ENCODE peak calls at places on chromosomes 16 and 17, in six cellular contexts. G, R, L, H, C and F are unnamed samples.
A peak's percentile ranks its signal among the peaks of the same experiment; 100 is the strongest.

GRCh38 chr17:78525511-78526160 is 51.6 kb downstream of the DNAH17 start:
- DNase-seq in L (no peak), C (no peak), H (no peak), R (no peak), G (no peak), F (no peak)

GRCh38 chr16:46612121-46612520 is 9.1 kb downstream of the SHCBP1 start:
- DNase-seq in C (no peak), R (no peak), L (no peak), G (no peak), H (no peak), F (no peak)

GRCh38 chr16:50842013-50842505 is 100.2 kb downstream of the CYLD start:
- DNase-seq in H (no peak), C (no peak), L (peak; percentile 25), G (no peak), R (no peak), F (no peak)

GRCh38 chr17:3804503-3804931 is 3.5 kb upstream of the ITGAE start:
- DNase-seq in L (no peak), G (no peak), H (no peak), R (no peak), C (no peak), F (no peak)

GRCh38 chr17:67194134-67194533 is 50.9 kb downstream of the HELZ start:
- DNase-seq in C (no peak), H (no peak), L (no peak), R (no peak), G (peak; percentile 69), F (no peak)

GRCh38 chr17:16415031-16415924 is at the start of gene TRPV2:
- DNase-seq in G (no peak), L (peak; percentile 85), C (no peak), H (no peak), R (peak; percentile 51), F (no peak)

GRCh38 chr17:65181237-65182061 is 44.3 kb downstream of the RGS9 start:
- DNase-seq in G (no peak), H (no peak), C (no peak), L (no peak), R (no peak), F (no peak)

GRCh38 chr17:10727192-10727591 is 2.6 kb downstream of the TMEM220 start:
- DNase-seq in C (no peak), H (no peak), L (no peak), G (no peak), R (no peak), F (no peak)

GRCh38 chr16:89638455-89638854 is 19.1 kb downstream of the CHMP1A start:
- DNase-seq in C (no peak), H (no peak), R (no peak), L (no peak), G (no peak), F (no peak)

GRCh38 chr17:17609121-17609520 is 17.6 kb upstream of the PEMT start:
- DNase-seq in L (peak; percentile 79), R (no peak), H (no peak), C (no peak), G (no peak), F (no peak)

GRCh38 chr16:79401782-79402181 is 198.8 kb downstream of the MAF start:
- DNase-seq in G (no peak), H (no peak), C (no peak), R (no peak), L (no peak), F (no peak)

GRCh38 chr17:75810216-75810615 is 25.6 kb downstream of the UNK start:
- DNase-seq in L (no peak), H (no peak), C (no peak), G (no peak), R (no peak), F (no peak)

GRCh38 chr17:80539022-80539421 is 5.6 kb upstream of the RPTOR start:
- DNase-seq in G (no peak), L (peak; percentile 46), C (no peak), H (no peak), R (no peak), F (no peak)

GRCh38 chr16:17135439-17135838 is 335.3 kb downstream of the XYLT1 start:
- DNase-seq in L (no peak), C (no peak), H (no peak), R (no peak), G (no peak), F (no peak)

GRCh38 chr17:81471804-81472456 is 40.7 kb downstream of the ACTG1 start:
- DNase-seq in G (peak; percentile 59), R (no peak), C (peak; percentile 94), L (peak; percentile 81), H (no peak), F (peak; percentile 99)

GRCh38 chr17:74282587-74283370 is 8.7 kb downstream of the DNAI2 start:
- DNase-seq in G (no peak), R (no peak), H (no peak), C (no peak), L (no peak), F (no peak)

GRCh38 chr17:39235555-39236221 is 9.9 kb upstream of the STAC2 start:
- DNase-seq in C (no peak), L (peak; percentile 94), G (no peak), R (no peak), H (no peak), F (peak; percentile 87)

GRCh38 chr16:17138801-17139200 is 332.0 kb downstream of the XYLT1 start:
- DNase-seq in L (peak; percentile 50), C (no peak), G (no peak), R (no peak), H (no peak), F (no peak)

GRCh38 chr17:72479113-72479512 is 358.3 kb downstream of the SOX9 start:
- DNase-seq in H (no peak), C (no peak), R (no peak), G (no peak), L (no peak), F (no peak)
- TF ChIP-seq CTCF in H (peak; percentile 78), C (no peak), R (no peak), G (no peak), L (peak; percentile 57), F (peak; percentile 47)

DNA sequence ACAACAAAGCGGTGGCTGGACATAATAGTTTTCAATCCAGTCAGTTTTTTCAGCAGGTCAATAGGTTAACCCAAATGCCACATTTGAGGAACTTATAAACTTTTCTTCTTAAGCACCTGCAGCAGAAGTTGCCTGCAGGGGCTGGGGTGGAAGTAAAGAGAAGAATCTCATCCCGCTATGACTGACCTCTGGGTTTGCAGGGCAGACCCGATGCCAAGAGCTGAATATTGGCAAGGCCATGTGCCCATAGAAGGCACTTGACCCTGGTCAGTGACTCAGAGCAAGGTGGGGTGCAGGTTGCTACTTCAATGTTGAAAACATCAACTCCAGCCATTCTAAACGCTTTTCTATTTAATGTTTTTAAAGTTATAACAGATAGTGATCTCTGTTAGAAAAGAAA is 17.9 kb upstream of the SMPD3 start:
- DNase-seq in L (no peak), G (no peak), C (no peak), R (no peak), H (no peak), F (no peak)
- TF ChIP-seq CTCF in L (no peak), G (no peak), C (no peak), R (no peak), H (no peak), F (no peak)

GRCh38 chr17:21214777-21215541 is 998 bp upstream of the TMEM11 start:
- DNase-seq in H (no peak), G (no peak), C (peak; percentile 35), L (peak; percentile 69), R (no peak), F (no peak)

GRCh38 chr17:21213491-21214014 is 408 bp downstream of the TMEM11 start:
- DNase-seq in H (no peak), C (peak; percentile 30), G (no peak), R (no peak), L (no peak), F (no peak)

GRCh38 chr17:21213005-21213404 is 956 bp downstream of the TMEM11 start:
- DNase-seq in L (no peak), H (no peak), R (no peak), C (no peak), G (no peak), F (no peak)

GRCh38 chr17:21215935-21216334 is 2.0 kb upstream of the TMEM11 start:
- DNase-seq in L (no peak), R (no peak), C (no peak), G (no peak), H (no peak), F (no peak)

DNA sequence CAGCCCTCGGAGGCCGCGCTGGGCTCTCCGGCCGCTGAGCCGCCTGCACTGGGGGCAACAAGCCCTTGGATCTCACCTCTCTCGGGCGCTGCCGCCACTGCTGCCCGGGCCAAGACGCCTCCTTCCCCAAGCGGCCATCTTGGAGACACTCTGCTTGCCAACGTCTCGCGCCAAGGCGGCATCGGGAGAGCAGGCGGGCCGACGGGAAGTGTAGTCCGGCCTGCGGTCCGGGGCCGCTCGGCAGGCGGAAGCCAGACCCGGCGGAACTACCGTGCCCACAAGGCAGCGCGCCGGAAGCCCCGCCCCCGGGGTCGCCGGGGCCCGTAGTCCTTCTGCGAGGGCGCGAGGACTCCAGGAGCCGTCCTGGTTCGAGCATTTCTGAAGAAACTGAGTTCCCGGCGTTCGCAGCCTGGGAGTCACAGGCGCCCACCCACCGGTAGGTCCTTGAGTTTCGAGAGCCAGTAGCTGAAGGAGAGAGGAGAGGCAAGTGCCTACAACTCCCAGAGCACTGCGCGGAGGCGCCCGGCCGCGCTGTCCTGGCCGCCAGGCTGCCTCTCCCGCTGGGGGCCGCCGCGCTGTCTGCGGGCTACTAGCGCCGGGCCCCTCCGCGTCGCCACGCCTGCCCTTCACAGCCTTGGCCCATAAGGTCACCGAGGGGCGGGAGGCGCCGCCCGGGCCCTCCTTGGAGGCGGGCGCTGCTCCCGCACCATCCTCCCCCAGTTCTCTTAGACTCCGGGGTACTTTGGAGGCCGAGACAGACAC is at the start of gene TMEM11:
- DNase-seq in H (peak; percentile 38), C (peak; percentile 96), L (peak; percentile 98), R (peak; percentile 97), G (peak; percentile 70), F (peak; percentile 79)
- TF ChIP-seq CTCF in H (no peak), C (peak; percentile 13), L (no peak), R (no peak), G (no peak), F (no peak)

GRCh38 chr16:30838876-30839471 is 52.0 kb upstream of the ZNF629 start:
- DNase-seq in G (no peak), H (no peak), C (no peak), R (no peak), L (no peak), F (no peak)
- TF ChIP-seq CTCF in G (no peak), H (no peak), C (no peak), R (no peak), L (no peak), F (no peak)

GRCh38 chr17:45718791-45719190 is 65.3 kb upstream of the CRHR1 start:
- DNase-seq in H (no peak), G (no peak), L (no peak), R (no peak), C (no peak), F (no peak)

GRCh38 chr17:45720386-45720785 is 63.7 kb upstream of the CRHR1 start:
- DNase-seq in R (no peak), C (no peak), G (no peak), H (no peak), L (no peak), F (no peak)

GRCh38 chr17:45719335-45720071 is 64.6 kb upstream of the CRHR1 start:
- DNase-seq in L (peak; percentile 74), G (peak; percentile 50), H (no peak), C (no peak), R (no peak), F (peak; percentile 64)

GRCh38 chr17:45722161-45722560 is 62.0 kb upstream of the CRHR1 start:
- DNase-seq in C (no peak), R (no peak), H (no peak), L (peak; percentile 89), G (no peak), F (peak; percentile 16)
- TF ChIP-seq CTCF in C (no peak), R (no peak), H (peak; percentile 61), L (peak; percentile 78), G (peak; percentile 32), F (peak; percentile 35)